ENCODE peak calls at places on chromosomes 5 and 9, in four cellular contexts. X, Y, D and F are unnamed samples.

GRCh38 chr9:134439368-134439784 is 113.1 kb downstream of the RXRA start:
- DNase-seq in D (no peak), X (peak; percentile 32), Y (no peak), F (no peak)

GRCh38 chr5:2912741-2913140 is 161.3 kb upstream of the IRX2 start:
- DNase-seq in X (no peak), D (no peak), Y (peak; percentile 20), F (no peak)

GRCh38 chr9:95316794-95317118 is 753 bp downstream of the FANCC start:
- DNase-seq in D (peak; percentile 80), X (peak; percentile 78), Y (no peak), F (peak; percentile 93)

GRCh38 chr5:67065237-67065636 is 131.4 kb downstream of the CD180 start:
- DNase-seq in X (no peak), Y (no peak), D (no peak), F (no peak)

GRCh38 chr5:149380466-149381121 is 1.5 kb upstream of the IL17B start:
- DNase-seq in Y (no peak), X (peak; percentile 74), D (no peak), F (no peak)

GRCh38 chr9:105044458-105044857 is 116.5 kb upstream of the ABCA1 start:
- DNase-seq in D (no peak), X (no peak), Y (no peak), F (no peak)

GRCh38 chr9:89615661-89616060 is 10.8 kb downstream of the GADD45G start:
- DNase-seq in X (no peak), Y (no peak), D (no peak), F (no peak)

GRCh38 chr5:67156976-67157583 is 39.5 kb downstream of the CD180 start:
- DNase-seq in X (peak; percentile 22), D (peak; percentile 48), Y (no peak), F (peak; percentile 27)

GRCh38 chr9:87267701-87268100 is 230.0 kb upstream of the DAPK1 start:
- DNase-seq in D (no peak), Y (no peak), X (no peak), F (no peak)

GRCh38 chr9:126722922-126723806 is 81.7 kb upstream of the ZBTB43 start:
- DNase-seq in D (peak; percentile 84), X (no peak), Y (peak; percentile 60), F (no peak)

GRCh38 chr5:143742951-143743350 is 69.0 kb upstream of the HMHB1 start:
- DNase-seq in D (no peak), X (no peak), Y (no peak), F (no peak)

GRCh38 chr9:129995409-129996160 is 47.4 kb downstream of the FNBP1 start:
- DNase-seq in X (no peak), D (peak; percentile 32), Y (no peak), F (no peak)

GRCh38 chr9:129999123-129999510 is 43.9 kb downstream of the FNBP1 start:
- DNase-seq in X (no peak), Y (no peak), D (no peak), F (no peak)

GRCh38 chr9:129998491-129999122 is 44.4 kb downstream of the FNBP1 start:
- DNase-seq in X (no peak), Y (no peak), D (no peak), F (no peak)

GRCh38 chr9:129994947-129995346 is 48.0 kb downstream of the FNBP1 start:
- DNase-seq in D (no peak), Y (no peak), X (no peak), F (no peak)

GRCh38 chr9:129996161-129996849 is 46.7 kb downstream of the FNBP1 start:
- DNase-seq in D (no peak), Y (no peak), X (no peak), F (no peak)
- TF ChIP-seq JUN in D (no peak), Y (no peak), X (no peak), F (no peak)

DNA sequence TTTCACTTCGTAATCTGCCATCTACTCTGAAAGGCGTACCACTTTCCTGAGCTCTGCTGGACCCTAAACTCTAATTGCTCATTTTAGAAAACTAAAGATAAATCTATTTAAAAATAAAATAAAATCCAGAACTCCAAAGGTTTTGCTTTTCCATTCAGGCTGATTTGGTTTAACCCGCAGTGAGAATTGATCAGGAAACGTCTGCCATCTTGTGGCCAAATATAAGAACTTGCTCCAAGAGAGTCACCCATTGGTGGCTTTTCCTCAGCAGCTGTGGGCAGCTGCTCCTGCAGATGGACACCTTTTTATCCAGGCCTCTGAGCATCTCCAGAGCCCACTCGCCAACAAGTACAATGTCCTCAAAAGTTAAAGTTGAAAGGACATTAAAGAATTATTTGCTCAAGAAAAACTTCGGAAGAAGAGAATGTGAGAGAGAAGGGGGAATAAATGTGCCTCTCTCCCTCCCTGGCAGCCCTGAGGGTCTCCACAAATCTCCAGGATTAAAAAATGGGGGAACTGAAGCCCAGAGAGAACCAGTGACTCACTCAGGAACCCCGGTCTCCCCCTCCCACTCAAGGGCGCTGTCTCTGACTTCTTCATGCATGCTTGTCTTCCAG is 4.1 kb downstream of the SAXO1 start:
- DNase-seq in Y (no peak), D (peak; percentile 54), X (peak; percentile 54), F (peak; percentile 66)
- TF ChIP-seq RFX5 in Y (no peak), D (no peak), X (no peak), F (no peak)

GRCh38 chr9:15070716-15071115 is 160.5 kb upstream of the FREM1 start:
- DNase-seq in X (no peak), Y (no peak), D (no peak), F (no peak)

DNA sequence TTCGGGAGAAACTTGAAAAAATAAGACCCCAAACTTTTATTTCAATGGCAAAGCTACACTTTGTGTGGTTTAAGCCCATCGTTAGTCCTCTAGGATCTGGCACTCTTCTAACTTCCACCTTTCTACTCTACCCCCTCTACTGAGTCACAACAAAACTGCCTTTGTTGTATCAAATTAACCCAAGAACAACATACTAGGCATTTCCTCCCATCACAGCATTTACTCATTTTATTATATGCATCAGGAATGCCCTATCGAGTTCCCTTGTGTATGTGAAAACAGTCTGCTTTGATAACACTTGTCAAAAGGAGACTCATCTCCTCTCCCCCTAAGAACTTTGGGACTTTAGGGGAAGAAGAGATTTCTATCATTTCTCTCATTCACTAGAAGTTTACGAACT is 158.9 kb upstream of the FREM1 start:
- DNase-seq in Y (no peak), D (no peak), X (no peak), F (no peak)
- TF ChIP-seq CTCF in Y (no peak), D (no peak), X (no peak), F (no peak)

GRCh38 chr5:111237470-111237869 is 13.3 kb downstream of the CAMK4 start:
- DNase-seq in X (no peak), D (no peak), Y (no peak), F (no peak)
- TF ChIP-seq JUN in X (no peak), D (no peak), Y (no peak), F (no peak)